ENCODE peak calls at places on chromosomes 7 and 10, in nine cellular contexts. K, A, E, Z, F, L, N, C and D are unnamed samples.

GRCh38 chr7:73578342-73579124 is at the start of gene TBL2:
- DNase-seq in K (peak), A (peak), E (peak), Z (peak), F (peak), L (peak), N (peak), C (peak), D (peak)

GRCh38 chr7:101816499-101817030 is 861 bp upstream of the CUX1 start:
- DNase-seq in K (peak), A (peak), E (peak), Z (no peak), F (peak), L (no peak), N (no peak), C (no peak), D (peak)

GRCh38 chr7:95342642-95343252 is 18.4 kb upstream of the PON1 start:
- DNase-seq in K (no peak), A (no peak), E (no peak), Z (no peak), F (no peak), L (no peak), N (no peak), C (no peak), D (no peak)

GRCh38 chr7:148379693-148380092 is 210.9 kb upstream of the C7orf33 start:
- DNase-seq in K (no peak), A (no peak), E (no peak), Z (no peak), F (no peak), L (no peak), N (no peak), C (no peak), D (no peak)

GRCh38 chr7:157789942-157790341 is 453.1 kb downstream of the DNAJB6 start:
- DNase-seq in K (no peak), A (no peak), E (no peak), Z (no peak), F (no peak), L (no peak), N (no peak), C (no peak), D (no peak)

GRCh38 chr10:100008142-100008522 is 1.6 kb downstream of the DNMBP start:
- DNase-seq in K (no peak), A (no peak), E (peak), Z (no peak), F (no peak), L (no peak), N (no peak), C (no peak), D (no peak)

GRCh38 chr10:94108200-94108599 is 114.5 kb downstream of the PLCE1 start:
- DNase-seq in K (no peak), A (no peak), E (peak), Z (no peak), F (no peak), L (no peak), N (no peak), C (no peak), D (no peak)

GRCh38 chr7:120813546-120813945 is 44.4 kb downstream of the TSPAN12 start:
- DNase-seq in K (no peak), A (no peak), E (no peak), Z (no peak), F (no peak), L (no peak), N (no peak), C (no peak), D (no peak)

GRCh38 chr10:73910764-73911552 is at the start of gene PLAU:
- DNase-seq in K (peak), A (peak), E (peak), Z (no peak), F (peak), L (peak), N (peak), C (no peak), D (peak)

GRCh38 chr7:139821349-139822115 is 7.5 kb upstream of the TBXAS1 start:
- DNase-seq in K (no peak), A (no peak), E (no peak), Z (no peak), F (no peak), L (no peak), N (no peak), C (no peak), D (no peak)

GRCh38 chr7:41046221-41046761 is 656.6 kb downstream of the INHBA start:
- DNase-seq in K (no peak), A (no peak), E (peak), Z (peak), F (no peak), L (no peak), N (peak), C (no peak), D (no peak)

GRCh38 chr10:68406111-68406814 is 814 bp downstream of the RUFY2 start:
- DNase-seq in K (peak), A (peak), E (peak), Z (peak), F (peak), L (no peak), N (peak), C (peak), D (no peak)

GRCh38 chr7:30853576-30853975 is 58.1 kb upstream of the AQP1 start:
- DNase-seq in K (no peak), A (no peak), E (no peak), Z (no peak), F (no peak), L (no peak), N (no peak), C (no peak), D (no peak)

GRCh38 chr10:50624866-50625491 is 1.2 kb upstream of the SGMS1 start:
- DNase-seq in K (peak), A (peak), E (peak), Z (peak), F (peak), L (peak), N (peak), C (no peak), D (peak)

GRCh38 chr7:70193514-70193913 is 595.2 kb downstream of the AUTS2 start:
- DNase-seq in K (no peak), A (no peak), E (peak), Z (no peak), F (no peak), L (no peak), N (no peak), C (no peak), D (no peak)

GRCh38 chr10:111473361-111473760 is 396.5 kb downstream of the ADRA2A start:
- DNase-seq in K (no peak), A (no peak), E (no peak), Z (peak), F (no peak), L (no peak), N (no peak), C (no peak), D (no peak)

GRCh38 chr10:97046426-97047072 is 139.2 kb downstream of the SLIT1 start:
- DNase-seq in K (no peak), A (no peak), E (no peak), Z (no peak), F (no peak), L (no peak), N (no peak), C (no peak), D (no peak)

GRCh38 chr7:120831260-120831659 is 26.7 kb downstream of the TSPAN12 start:
- DNase-seq in K (no peak), A (no peak), E (no peak), Z (no peak), F (no peak), L (no peak), N (no peak), C (no peak), D (no peak)

GRCh38 chr7:31065840-31066239 is 13.7 kb downstream of the ADCYAP1R1 start:
- DNase-seq in K (no peak), A (no peak), E (no peak), Z (no peak), F (no peak), L (no peak), N (no peak), C (no peak), D (no peak)

GRCh38 chr7:114865564-114865963 is 56.3 kb upstream of the MDFIC start:
- DNase-seq in K (peak), A (no peak), E (peak), Z (peak), F (peak), L (peak), N (peak), C (no peak), D (no peak)

GRCh38 chr10:90051053-90051452 is 349.7 kb downstream of the KIF20B start:
- DNase-seq in K (no peak), A (no peak), E (no peak), Z (no peak), F (no peak), L (no peak), N (no peak), C (no peak), D (no peak)

GRCh38 chr10:7283246-7283645 is 127.6 kb downstream of the SFMBT2 start:
- DNase-seq in K (no peak), A (no peak), E (no peak), Z (no peak), F (no peak), L (no peak), N (no peak), C (no peak), D (no peak)

GRCh38 chr7:104231054-104232046 is 23.5 kb upstream of the ORC5 start:
- DNase-seq in K (peak), A (peak), E (peak), Z (peak), F (peak), L (peak), N (peak), C (no peak), D (no peak)

GRCh38 chr10:22253578-22253882 is 35.7 kb upstream of the EBLN1 start:
- DNase-seq in K (peak), A (no peak), E (no peak), Z (no peak), F (peak), L (peak), N (peak), C (no peak), D (no peak)

GRCh38 chr10:73771722-73772279 is 10.0 kb upstream of the CHCHD1 start:
- DNase-seq in K (peak), A (peak), E (peak), Z (peak), F (peak), L (peak), N (peak), C (no peak), D (no peak)

GRCh38 chr10:32744321-32744720 is 213.7 kb downstream of the ITGB1 start:
- DNase-seq in K (no peak), A (no peak), E (no peak), Z (peak), F (no peak), L (no peak), N (no peak), C (no peak), D (no peak)

GRCh38 chr7:131753620-131754222 is 197.3 kb upstream of the PODXL start:
- DNase-seq in K (peak), A (peak), E (no peak), Z (peak), F (no peak), L (no peak), N (no peak), C (no peak), D (no peak)

GRCh38 chr7:77460057-77460486 is 43.9 kb upstream of the GSAP start:
- DNase-seq in K (no peak), A (no peak), E (no peak), Z (no peak), F (no peak), L (no peak), N (no peak), C (no peak), D (no peak)

GRCh38 chr7:1725199-1725701 is 55.2 kb downstream of the ELFN1 start:
- DNase-seq in K (no peak), A (no peak), E (no peak), Z (peak), F (peak), L (no peak), N (no peak), C (no peak), D (no peak)

GRCh38 chr7:143849785-143850479 is 52.0 kb downstream of the TCAF1 start:
- DNase-seq in K (no peak), A (no peak), E (no peak), Z (no peak), F (peak), L (no peak), N (no peak), C (no peak), D (no peak)

GRCh38 chr10:108902491-108903250 is 1020.6 kb downstream of the XPNPEP1 start:
- DNase-seq in K (no peak), A (no peak), E (no peak), Z (no peak), F (no peak), L (no peak), N (no peak), C (no peak), D (no peak)

GRCh38 chr7:101770466-101770865 is 47.0 kb upstream of the CUX1 start:
- DNase-seq in K (no peak), A (no peak), E (no peak), Z (no peak), F (no peak), L (no peak), N (no peak), C (no peak), D (no peak)

GRCh38 chr10:79984851-79985250 is 35.9 kb upstream of the SFTPD start:
- DNase-seq in K (no peak), A (no peak), E (no peak), Z (peak), F (no peak), L (no peak), N (no peak), C (no peak), D (no peak)

GRCh38 chr10:128859738-128860386 is 607.2 kb upstream of the MGMT start:
- DNase-seq in K (peak), A (no peak), E (no peak), Z (no peak), F (no peak), L (no peak), N (peak), C (no peak), D (peak)

GRCh38 chr7:74040101-74040790 is 12.3 kb downstream of the ELN start:
- DNase-seq in K (no peak), A (no peak), E (no peak), Z (no peak), F (no peak), L (no peak), N (no peak), C (no peak), D (no peak)

GRCh38 chr10:87861566-87861952 is 1.8 kb downstream of the KLLN start:
- DNase-seq in K (peak), A (peak), E (peak), Z (peak), F (peak), L (no peak), N (peak), C (no peak), D (peak)

GRCh38 chr10:69906425-69906824 is 104.7 kb downstream of the COL13A1 start:
- DNase-seq in K (no peak), A (no peak), E (no peak), Z (no peak), F (no peak), L (no peak), N (no peak), C (no peak), D (no peak)

GRCh38 chr7:66376264-66376945 is 171.3 kb downstream of the TPST1 start:
- DNase-seq in K (no peak), A (no peak), E (no peak), Z (no peak), F (no peak), L (no peak), N (no peak), C (no peak), D (no peak)

GRCh38 chr7:94683066-94683465 is 27.1 kb upstream of the SGCE start:
- DNase-seq in K (no peak), A (no peak), E (no peak), Z (peak), F (no peak), L (no peak), N (no peak), C (no peak), D (no peak)

GRCh38 chr7:130367088-130367755 is 13.1 kb upstream of the CPA1 start:
- DNase-seq in K (no peak), A (no peak), E (no peak), Z (no peak), F (no peak), L (peak), N (no peak), C (no peak), D (no peak)

GRCh38 chr7:151175793-151176311 is 8.4 kb upstream of the GBX1 start:
- DNase-seq in K (no peak), A (no peak), E (no peak), Z (no peak), F (peak), L (no peak), N (no peak), C (peak), D (no peak)
- TF ChIP-seq CTCF in K (no peak), A (no peak), E (no peak), Z (no peak), F (no peak), L (no peak), N (no peak), C (no peak), D (no peak)

DNA sequence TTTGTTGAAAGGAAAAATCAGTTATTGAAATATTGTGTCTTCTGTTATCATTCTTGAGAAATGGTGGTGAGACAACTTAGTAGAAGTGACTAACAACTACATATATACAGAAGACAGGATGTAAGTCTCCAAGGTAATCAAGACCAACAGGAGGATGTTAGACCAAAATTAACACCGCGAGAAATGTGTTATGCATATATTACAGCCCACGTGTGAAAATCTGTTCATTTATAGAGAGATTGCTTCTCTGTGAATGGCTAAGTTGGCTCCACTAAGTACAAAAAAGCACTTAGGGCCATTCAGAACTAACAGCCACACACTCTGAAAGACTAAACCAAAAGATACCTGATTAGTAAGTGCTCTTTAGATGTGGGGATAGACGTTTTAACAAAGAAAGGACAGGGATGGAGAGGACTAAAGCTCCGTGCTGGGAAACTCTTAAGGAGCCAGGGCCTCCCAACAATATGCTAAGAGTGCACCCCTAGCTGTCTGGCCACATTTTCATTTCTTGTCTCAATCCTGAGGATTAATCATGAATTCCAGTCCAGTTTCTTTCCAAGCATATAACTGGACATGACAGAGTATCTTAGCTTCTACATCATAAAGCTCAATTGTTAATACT is 26.5 kb downstream of the HDAC9 start:
- DNase-seq in K (no peak), A (no peak), E (peak), Z (no peak), F (no peak), L (no peak), N (no peak), C (no peak), D (no peak)
- TF ChIP-seq CTCF in K (no peak), A (no peak), E (no peak), Z (no peak), F (no peak), L (no peak), N (no peak), C (no peak), D (no peak)

DNA sequence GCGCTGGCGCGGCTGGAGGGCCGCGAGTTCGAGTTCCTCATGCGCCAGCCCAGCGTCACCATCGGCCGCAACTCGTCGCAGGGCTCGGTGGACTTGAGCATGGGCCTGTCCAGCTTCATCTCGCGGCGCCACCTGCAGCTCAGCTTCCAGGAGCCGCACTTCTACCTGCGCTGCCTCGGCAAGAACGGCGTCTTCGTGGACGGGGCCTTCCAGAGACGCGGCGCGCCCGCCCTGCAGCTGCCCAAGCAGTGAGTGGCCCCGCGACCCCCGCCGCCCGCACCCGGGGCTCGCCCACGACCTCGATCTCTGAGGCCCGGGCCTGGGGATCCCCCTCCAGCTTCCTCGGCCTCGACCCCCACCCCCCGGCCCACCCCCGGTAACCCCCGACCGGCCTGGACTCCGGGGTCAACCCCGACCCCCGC is 537 bp downstream of the FOXK1 start:
- DNase-seq in K (peak), A (no peak), E (peak), Z (no peak), F (peak), L (peak), N (no peak), C (no peak), D (peak)
- TF ChIP-seq CTCF in K (no peak), A (no peak), E (peak), Z (no peak), F (no peak), L (no peak), N (no peak), C (no peak), D (no peak)

GRCh38 chr7:38451840-38452239 is 178.4 kb upstream of the TARP start:
- DNase-seq in K (no peak), A (no peak), E (peak), Z (peak), F (no peak), L (no peak), N (no peak), C (no peak), D (no peak)
- TF ChIP-seq CTCF in K (no peak), A (peak), E (peak), Z (peak), F (peak), L (no peak), N (peak), C (peak), D (no peak)

DNA sequence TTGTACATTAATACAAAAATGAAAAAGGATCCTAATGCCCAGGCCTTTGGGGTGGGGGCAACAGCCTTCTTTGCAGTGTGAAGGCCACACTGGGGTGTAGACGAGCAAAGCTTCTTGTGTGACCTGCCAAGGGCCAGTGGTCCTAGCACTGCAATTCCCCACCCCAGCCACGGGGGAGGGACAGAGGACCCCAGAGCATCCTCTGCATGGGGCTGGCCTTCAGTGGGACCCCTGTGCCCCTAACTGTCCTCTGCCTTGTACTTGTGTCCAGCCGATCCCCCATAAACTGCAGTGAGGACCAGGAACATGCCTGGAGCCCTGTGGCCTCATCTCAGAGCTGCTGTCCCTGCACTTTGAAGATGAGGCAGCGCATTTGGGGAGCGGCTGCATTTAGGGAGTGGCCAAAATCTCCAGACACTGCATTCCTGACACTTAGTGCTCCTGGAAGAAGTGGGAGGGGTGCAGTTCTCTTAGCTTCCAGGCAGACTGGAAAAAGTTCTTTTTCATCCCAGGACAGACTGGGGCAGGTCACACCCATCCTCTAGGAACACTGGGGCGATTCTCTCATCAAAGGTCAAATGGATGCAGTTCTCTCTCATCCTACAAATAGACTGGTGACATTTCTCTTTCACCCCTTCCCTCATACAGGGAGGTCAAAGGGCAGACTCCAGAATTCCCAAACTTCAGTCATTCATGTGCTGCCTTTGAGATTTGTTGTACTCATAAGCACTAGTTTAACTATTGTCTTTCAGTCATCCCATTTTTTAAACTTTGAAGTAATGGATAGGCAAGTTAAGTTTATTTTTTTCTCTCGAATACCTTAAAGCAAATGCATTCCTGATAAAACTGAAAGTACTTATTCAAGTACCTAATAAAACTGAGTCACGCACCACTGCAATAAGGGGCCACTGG is 922 bp upstream of the MYO1G start:
- DNase-seq in K (no peak), A (no peak), E (no peak), Z (peak), F (no peak), L (no peak), N (no peak), C (no peak), D (peak)
- TF ChIP-seq CTCF in K (no peak), A (no peak), E (no peak), Z (no peak), F (no peak), L (no peak), N (no peak), C (no peak), D (no peak)